ENCODE peak calls at places on chromosomes 6 and 20, in ten cellular contexts. One of them, this sample, is unnamed.

GRCh38 chr20:63316502-63316921 is 23.5 kb downstream of the COL20A1 start:
- DNase-seq in NCI-H526: no peak
- DNase-seq in hepatic stellate cell: no peak
- DNase-seq in NCI-H1105: no peak
- DNase-seq in NK-92 treated with Interleukin-12 subunit alpha and Interleukin-12 subunit beta, amount 100 ng/mL, for 24 hours: no peak
- DNase-seq in right lobe of liver: peak; percentile 7
- DNase-seq in NCI-H774: no peak
- DNase-seq in HEK293T: no peak
- DNase-seq in cerebellum: no peak
- DNase-seq in effector CD4-positive, alpha-beta T cell: no peak
- DNase-seq in this sample: no peak

GRCh38 chr6:2843138-2843740 is 1.6 kb upstream of the SERPINB1 start:
- DNase-seq in NCI-H526: no peak
- DNase-seq in hepatic stellate cell: no peak
- DNase-seq in NCI-H1105: no peak
- DNase-seq in NK-92 treated with Interleukin-12 subunit alpha and Interleukin-12 subunit beta, amount 100 ng/mL, for 24 hours: peak; percentile 31
- DNase-seq in right lobe of liver: no peak
- DNase-seq in NCI-H774: no peak
- DNase-seq in HEK293T: no peak
- DNase-seq in cerebellum: no peak
- DNase-seq in effector CD4-positive, alpha-beta T cell: no peak
- DNase-seq in this sample: no peak

GRCh38 chr20:24118781-24119175 is 130.2 kb upstream of the GGTLC1 start:
- DNase-seq in NCI-H526: no peak
- DNase-seq in hepatic stellate cell: peak; percentile 35
- DNase-seq in NCI-H1105: no peak
- DNase-seq in NK-92 treated with Interleukin-12 subunit alpha and Interleukin-12 subunit beta, amount 100 ng/mL, for 24 hours: no peak
- DNase-seq in right lobe of liver: no peak
- DNase-seq in NCI-H774: no peak
- DNase-seq in HEK293T: no peak
- DNase-seq in cerebellum: no peak
- DNase-seq in effector CD4-positive, alpha-beta T cell: no peak
- DNase-seq in this sample: no peak

GRCh38 chr6:90290991-90291390 is 5.7 kb downstream of the BACH2 start:
- DNase-seq in NCI-H526: no peak
- DNase-seq in hepatic stellate cell: no peak
- DNase-seq in NCI-H1105: no peak
- DNase-seq in NK-92 treated with Interleukin-12 subunit alpha and Interleukin-12 subunit beta, amount 100 ng/mL, for 24 hours: no peak
- DNase-seq in right lobe of liver: no peak
- DNase-seq in NCI-H774: no peak
- DNase-seq in HEK293T: no peak
- DNase-seq in cerebellum: no peak
- DNase-seq in effector CD4-positive, alpha-beta T cell: no peak
- DNase-seq in this sample: no peak

GRCh38 chr6:169826697-169827096 is 75.3 kb downstream of the ERMARD start:
- DNase-seq in NCI-H526: no peak
- DNase-seq in hepatic stellate cell: no peak
- DNase-seq in NCI-H1105: no peak
- DNase-seq in NK-92 treated with Interleukin-12 subunit alpha and Interleukin-12 subunit beta, amount 100 ng/mL, for 24 hours: no peak
- DNase-seq in right lobe of liver: no peak
- DNase-seq in NCI-H774: no peak
- DNase-seq in HEK293T: no peak
- DNase-seq in cerebellum: no peak
- DNase-seq in effector CD4-positive, alpha-beta T cell: no peak
- DNase-seq in this sample: no peak

GRCh38 chr20:9141916-9142315 is 73.0 kb downstream of the PLCB4 start:
- DNase-seq in NCI-H526: no peak
- DNase-seq in hepatic stellate cell: no peak
- DNase-seq in NCI-H1105: no peak
- DNase-seq in NK-92 treated with Interleukin-12 subunit alpha and Interleukin-12 subunit beta, amount 100 ng/mL, for 24 hours: no peak
- DNase-seq in right lobe of liver: no peak
- DNase-seq in NCI-H774: no peak
- DNase-seq in HEK293T: no peak
- DNase-seq in cerebellum: no peak
- DNase-seq in effector CD4-positive, alpha-beta T cell: no peak
- DNase-seq in this sample: no peak

GRCh38 chr6:148455674-148456559 is 113.3 kb downstream of the SASH1 start:
- DNase-seq in NCI-H526: no peak
- DNase-seq in hepatic stellate cell: no peak
- DNase-seq in NCI-H1105: no peak
- DNase-seq in NK-92 treated with Interleukin-12 subunit alpha and Interleukin-12 subunit beta, amount 100 ng/mL, for 24 hours: no peak
- DNase-seq in right lobe of liver: no peak
- DNase-seq in NCI-H774: no peak
- DNase-seq in HEK293T: no peak
- DNase-seq in cerebellum: peak; percentile 30
- DNase-seq in effector CD4-positive, alpha-beta T cell: no peak
- DNase-seq in this sample: no peak

GRCh38 chr6:134361011-134361410 is 43.1 kb upstream of the SGK1 start:
- DNase-seq in NCI-H526: no peak
- DNase-seq in hepatic stellate cell: no peak
- DNase-seq in NCI-H1105: no peak
- DNase-seq in NK-92 treated with Interleukin-12 subunit alpha and Interleukin-12 subunit beta, amount 100 ng/mL, for 24 hours: no peak
- DNase-seq in right lobe of liver: no peak
- DNase-seq in NCI-H774: no peak
- DNase-seq in HEK293T: no peak
- DNase-seq in cerebellum: no peak
- DNase-seq in effector CD4-positive, alpha-beta T cell: no peak
- DNase-seq in this sample: no peak

GRCh38 chr6:112910256-112910655 is 563.1 kb downstream of the RFPL4B start:
- DNase-seq in NCI-H526: no peak
- DNase-seq in hepatic stellate cell: no peak
- DNase-seq in NCI-H1105: no peak
- DNase-seq in NK-92 treated with Interleukin-12 subunit alpha and Interleukin-12 subunit beta, amount 100 ng/mL, for 24 hours: no peak
- DNase-seq in right lobe of liver: no peak
- DNase-seq in NCI-H774: no peak
- DNase-seq in HEK293T: no peak
- DNase-seq in cerebellum: no peak
- DNase-seq in effector CD4-positive, alpha-beta T cell: no peak
- DNase-seq in this sample: peak; percentile 34

This sample was measured in fibroblast of villous mesenchyme.